ENCODE peak calls at places on chromosomes 7 and 10, in ten cellular contexts. M is GM12865; X is Caco-2; F is upper lobe of right lung; A is WERI-Rb-1; I is uterus; U is fibroblast of mammary gland; J is breast epithelium; Y is stomach; L is CD4-positive, alpha-beta T cell. D is an unnamed sample.

GRCh38 chr7:79176859-79177477 is 276.5 kb downstream of the MAGI2 start:
- DNase-seq in L (no peak), J (no peak), Y (no peak), A (peak; percentile 10), F (no peak), U (peak; percentile 61), I (no peak), X (no peak), M (peak; percentile 23), D (no peak)

GRCh38 chr10:120552262-120552661 is 95.2 kb downstream of the PLPP4 start:
- DNase-seq in J (no peak), U (no peak), F (no peak), Y (no peak), M (no peak), A (no peak), L (no peak), I (no peak), X (no peak), D (no peak)

GRCh38 chr10:30816812-30817193 is 187.2 kb upstream of the LYZL2 start:
- DNase-seq in Y (no peak), F (no peak), M (no peak), J (no peak), X (no peak), I (no peak), L (no peak), A (no peak), U (no peak), D (no peak)

GRCh38 chr10:33136271-33136670 is 178.2 kb upstream of the ITGB1 start:
- DNase-seq in F (no peak), I (no peak), J (no peak), Y (no peak), U (peak; percentile 79), L (no peak), X (no peak), A (no peak), M (peak; percentile 17), D (no peak)

GRCh38 chr10:71621263-71621751 is 98.3 kb downstream of the C10orf105 start:
- DNase-seq in M (no peak), Y (no peak), L (no peak), X (no peak), F (no peak), I (peak; percentile 70), J (no peak), A (peak; percentile 46), U (peak; percentile 28), D (no peak)

GRCh38 chr7:7220821-7221220 is 38.5 kb downstream of the C1GALT1 start:
- DNase-seq in F (no peak), A (no peak), I (no peak), X (no peak), Y (no peak), M (no peak), L (no peak), J (no peak), U (no peak), D (no peak)

GRCh38 chr7:112981966-112982365 is 104.7 kb downstream of the GPR85 start:
- DNase-seq in F (no peak), M (no peak), Y (no peak), U (no peak), X (no peak), A (no peak), J (no peak), I (no peak), L (no peak), D (no peak)

GRCh38 chr7:135147899-135148721 is at the start of gene TMEM140:
- DNase-seq in J (no peak), L (peak; percentile 52), X (peak; percentile 63), F (no peak), M (peak; percentile 84), Y (peak; percentile 64), I (no peak), A (no peak), U (peak; percentile 89), D (no peak)

GRCh38 chr10:117818696-117819095 is 228.0 kb downstream of the RAB11FIP2 start:
- DNase-seq in J (no peak), I (no peak), U (no peak), L (no peak), F (no peak), A (no peak), X (no peak), M (no peak), Y (no peak), D (no peak)

GRCh38 chr10:102396251-102396650 is 746 bp downstream of the NFKB2 start:
- DNase-seq in L (no peak), A (no peak), M (no peak), U (no peak), I (no peak), F (no peak), J (no peak), X (no peak), Y (no peak), D (no peak)

GRCh38 chr7:41881313-41882130 is 178.6 kb upstream of the INHBA start:
- DNase-seq in U (no peak), L (peak; percentile 44), I (no peak), M (peak; percentile 94), J (no peak), X (no peak), F (peak; percentile 87), Y (no peak), A (no peak), D (peak; percentile 75)

GRCh38 chr7:49483142-49483541 is 290.3 kb upstream of the VWC2 start:
- DNase-seq in I (no peak), Y (no peak), X (peak; percentile 35), F (no peak), A (peak; percentile 15), L (no peak), J (no peak), M (peak; percentile 45), U (no peak), D (no peak)

GRCh38 chr10:57815926-57816325 is 451.8 kb downstream of the IPMK start:
- DNase-seq in J (no peak), A (no peak), M (no peak), I (no peak), Y (no peak), U (no peak), X (no peak), F (no peak), L (no peak), D (no peak)

GRCh38 chr10:57806675-57807074 is 461.0 kb downstream of the IPMK start:
- DNase-seq in L (no peak), A (no peak), U (no peak), X (no peak), J (no peak), Y (no peak), M (no peak), F (no peak), I (no peak), D (no peak)

GRCh38 chr10:57807906-57808305 is 459.8 kb downstream of the IPMK start:
- DNase-seq in I (no peak), L (no peak), A (no peak), F (no peak), U (no peak), J (no peak), Y (no peak), X (no peak), M (no peak), D (no peak)

DNA sequence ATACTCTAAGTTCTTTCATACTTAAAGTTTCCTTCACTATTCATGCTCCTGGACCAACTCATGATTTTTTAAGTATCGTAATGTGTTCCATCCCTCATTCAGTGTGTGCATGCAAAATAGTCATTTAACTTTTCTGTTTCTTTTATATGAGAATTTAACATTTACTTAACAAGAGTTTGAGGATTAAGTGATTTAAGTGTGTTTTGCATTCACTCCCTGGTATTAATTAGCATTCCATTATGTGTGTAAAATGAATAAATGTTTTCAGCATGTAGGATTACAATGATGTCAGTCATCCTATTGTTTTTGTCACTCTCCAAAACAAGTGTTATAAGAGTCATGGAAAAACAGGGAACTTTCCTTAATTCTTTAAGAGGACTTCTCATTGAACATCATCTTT is 457.7 kb downstream of the IPMK start:
- DNase-seq in I (no peak), L (no peak), X (no peak), J (no peak), Y (no peak), M (no peak), A (no peak), U (no peak), F (no peak), D (no peak)
- TF ChIP-seq CTCF in I (no peak), L (no peak), X (no peak), J (no peak), Y (no peak), M (no peak), A (no peak), U (no peak), F (no peak), D (no peak)

GRCh38 chr7:115340828-115341227 is 418.9 kb downstream of the MDFIC start:
- DNase-seq in A (no peak), F (no peak), J (no peak), L (no peak), M (no peak), I (no peak), X (no peak), Y (no peak), U (peak; percentile 95), D (no peak)
- TF ChIP-seq CTCF in A (no peak), F (peak; percentile 14), J (no peak), L (no peak), M (peak; percentile 31), I (no peak), X (no peak), Y (no peak), U (peak; percentile 31), D (no peak)

GRCh38 chr10:75400163-75400768 is 1.3 kb downstream of the ZNF503 start:
- DNase-seq in F (no peak), Y (no peak), I (no peak), L (no peak), M (no peak), A (no peak), J (peak; percentile 55), U (peak; percentile 32), X (no peak), D (no peak)

GRCh38 chr10:75400769-75401568 is 595 bp downstream of the ZNF503 start:
- DNase-seq in J (peak; percentile 56), U (peak; percentile 26), X (no peak), M (peak; percentile 40), F (peak; percentile 83), I (peak; percentile 48), A (peak; percentile 59), Y (peak; percentile 58), L (no peak), D (no peak)

GRCh38 chr10:75398630-75399460 is 2.7 kb downstream of the ZNF503 start:
- DNase-seq in A (no peak), L (no peak), X (no peak), J (no peak), F (peak; percentile 75), U (no peak), M (no peak), I (peak; percentile 59), Y (peak; percentile 48), D (no peak)

GRCh38 chr10:75398238-75398629 is 3.3 kb downstream of the ZNF503 start:
- DNase-seq in Y (no peak), U (no peak), F (no peak), J (no peak), I (no peak), L (no peak), A (no peak), X (no peak), M (no peak), D (no peak)

GRCh38 chr10:75399461-75400162 is 2.0 kb downstream of the ZNF503 start:
- DNase-seq in M (peak; percentile 71), A (peak; percentile 81), L (no peak), X (peak; percentile 75), I (peak; percentile 85), U (peak; percentile 72), Y (peak; percentile 84), F (peak; percentile 92), J (peak; percentile 82), D (no peak)
- TF ChIP-seq CTCF in M (peak; percentile 59), A (peak; percentile 62), L (no peak), X (peak; percentile 70), I (peak; percentile 79), U (peak; percentile 40), Y (peak; percentile 77), F (peak; percentile 60), J (no peak), D (no peak)

GRCh38 chr10:19783721-19784120 is 32.5 kb upstream of the PLXDC2 start:
- DNase-seq in L (no peak), I (no peak), F (no peak), A (no peak), X (no peak), U (no peak), M (no peak), Y (no peak), J (no peak), D (no peak)
- TF ChIP-seq CTCF in L (no peak), I (no peak), F (no peak), A (no peak), X (no peak), U (no peak), M (no peak), Y (no peak), J (no peak), D (no peak)

D was measured in activated B cell treated with CpG ODN at 0.5 μM for 24 hours.